ENCODE peak calls at places on chromosomes 11 and 22, in seven cellular contexts. O, V, G, T, E, W and B are unnamed samples.

GRCh38 chr11:10413268-10413667 is 41.8 kb upstream of the AMPD3 start:
- DNase-seq in G (no peak), O (no peak), V (no peak), T (peak), E (peak), W (no peak), B (no peak)

GRCh38 chr11:131491503-131491902 is 121.1 kb downstream of the NTM start:
- DNase-seq in G (peak), T (no peak), W (no peak), E (no peak), O (no peak), V (no peak), B (no peak)

GRCh38 chr11:73818838-73819237 is 31.2 kb downstream of the MRPL48 start:
- DNase-seq in G (no peak), E (no peak), T (no peak), O (no peak), W (no peak), V (no peak), B (no peak)

GRCh38 chr11:47257518-47258316 is at the start of gene NR1H3:
- DNase-seq in E (no peak), W (peak), T (peak), V (peak), O (peak), G (no peak), B (no peak)

GRCh38 chr11:105211806-105212531 is 72.4 kb upstream of the CARD18 start:
- DNase-seq in V (no peak), G (no peak), T (no peak), W (no peak), O (no peak), E (no peak), B (peak)

GRCh38 chr11:64472593-64473455 is 113.9 kb downstream of the RPS6KA4 start:
- DNase-seq in V (no peak), W (no peak), E (no peak), O (no peak), G (no peak), T (no peak), B (no peak)

GRCh38 chr11:116379185-116379828 is 393.5 kb downstream of the BUD13 start:
- DNase-seq in E (no peak), W (peak), T (no peak), V (peak), O (no peak), G (peak), B (no peak)

GRCh38 chr11:102347526-102348331 is 715 bp downstream of the BIRC2 start:
- DNase-seq in V (no peak), G (no peak), T (no peak), O (peak), W (no peak), E (peak), B (no peak)

GRCh38 chr11:31607914-31608313 is 98.3 kb downstream of the ELP4 start:
- DNase-seq in E (no peak), T (no peak), V (no peak), W (no peak), G (no peak), O (no peak), B (no peak)

GRCh38 chr11:63489879-63490278 is 1.1 kb downstream of the PLAAT5 start:
- DNase-seq in O (no peak), V (no peak), T (no peak), W (peak), G (no peak), E (no peak), B (no peak)

GRCh38 chr22:18044548-18045271 is 20.3 kb upstream of the MICAL3 start:
- DNase-seq in G (no peak), V (no peak), W (no peak), T (no peak), O (no peak), E (no peak), B (peak)

GRCh38 chr11:27237641-27238040 is 125.4 kb downstream of the CCDC34 start:
- DNase-seq in G (no peak), T (no peak), V (peak), W (no peak), O (no peak), E (no peak), B (no peak)

GRCh38 chr11:104968365-104968855 is at the start of gene CASP4:
- DNase-seq in W (no peak), E (no peak), T (no peak), G (peak), V (no peak), O (no peak), B (no peak)

GRCh38 chr11:119417726-119418540 is 5.0 kb downstream of the THY1 start:
- DNase-seq in O (no peak), T (no peak), E (no peak), W (peak), G (no peak), V (no peak), B (no peak)

GRCh38 chr11:2297623-2298030 is 4.1 kb downstream of the C11orf21 start:
- DNase-seq in V (no peak), E (no peak), T (no peak), O (no peak), G (no peak), W (no peak), B (no peak)